ENCODE peak calls at places on chromosomes 12 and 14, in five cellular contexts. One of them, this sample, is unnamed.

GRCh38 chr14:21978184-21978998 is 304.8 kb upstream of the OR4E1 start:
- DNase-seq in psoas muscle: peak
- DNase-seq in stimulated activated CD4-positive, alpha-beta T cell treated with anti-CD3 and anti-CD28 coated beads, Interleukin-12 subunit alpha, Interleukin-12 subunit beta, amount 100 ng/mL, for 24 hours: no peak
- DNase-seq in CD8-positive, alpha-beta T cell: peak
- DNase-seq in HEK293T: peak
- DNase-seq in this sample: peak

GRCh38 chr14:56271988-56272387 is 153.8 kb downstream of the PELI2 start:
- DNase-seq in psoas muscle: no peak
- DNase-seq in stimulated activated CD4-positive, alpha-beta T cell treated with anti-CD3 and anti-CD28 coated beads, Interleukin-12 subunit alpha, Interleukin-12 subunit beta, amount 100 ng/mL, for 24 hours: no peak
- DNase-seq in CD8-positive, alpha-beta T cell: no peak
- DNase-seq in HEK293T: no peak
- DNase-seq in this sample: no peak

GRCh38 chr14:104287301-104288009 is 149.1 kb downstream of the KIF26A start:
- DNase-seq in psoas muscle: peak
- DNase-seq in stimulated activated CD4-positive, alpha-beta T cell treated with anti-CD3 and anti-CD28 coated beads, Interleukin-12 subunit alpha, Interleukin-12 subunit beta, amount 100 ng/mL, for 24 hours: no peak
- DNase-seq in CD8-positive, alpha-beta T cell: no peak
- DNase-seq in HEK293T: no peak
- DNase-seq in this sample: no peak

GRCh38 chr14:96138241-96138640 is 66.4 kb upstream of the BDKRB2 start:
- DNase-seq in psoas muscle: no peak
- DNase-seq in stimulated activated CD4-positive, alpha-beta T cell treated with anti-CD3 and anti-CD28 coated beads, Interleukin-12 subunit alpha, Interleukin-12 subunit beta, amount 100 ng/mL, for 24 hours: no peak
- DNase-seq in CD8-positive, alpha-beta T cell: no peak
- DNase-seq in HEK293T: no peak
- DNase-seq in this sample: no peak

GRCh38 chr12:31496257-31496656 is 94.7 kb downstream of the DENND5B start:
- DNase-seq in psoas muscle: no peak
- DNase-seq in stimulated activated CD4-positive, alpha-beta T cell treated with anti-CD3 and anti-CD28 coated beads, Interleukin-12 subunit alpha, Interleukin-12 subunit beta, amount 100 ng/mL, for 24 hours: no peak
- DNase-seq in CD8-positive, alpha-beta T cell: no peak
- DNase-seq in HEK293T: no peak
- DNase-seq in this sample: no peak

GRCh38 chr14:36426113-36426512 is 93.9 kb downstream of the NKX2-1 start:
- DNase-seq in psoas muscle: no peak
- DNase-seq in stimulated activated CD4-positive, alpha-beta T cell treated with anti-CD3 and anti-CD28 coated beads, Interleukin-12 subunit alpha, Interleukin-12 subunit beta, amount 100 ng/mL, for 24 hours: no peak
- DNase-seq in CD8-positive, alpha-beta T cell: no peak
- DNase-seq in HEK293T: no peak
- DNase-seq in this sample: no peak

GRCh38 chr12:58313091-58313855 is 371.9 kb downstream of the ATP23 start:
- DNase-seq in psoas muscle: no peak
- DNase-seq in stimulated activated CD4-positive, alpha-beta T cell treated with anti-CD3 and anti-CD28 coated beads, Interleukin-12 subunit alpha, Interleukin-12 subunit beta, amount 100 ng/mL, for 24 hours: no peak
- DNase-seq in CD8-positive, alpha-beta T cell: no peak
- DNase-seq in HEK293T: no peak
- DNase-seq in this sample: no peak

GRCh38 chr12:65536876-65537661 is 258.6 kb downstream of the MSRB3 start:
- DNase-seq in psoas muscle: no peak
- DNase-seq in stimulated activated CD4-positive, alpha-beta T cell treated with anti-CD3 and anti-CD28 coated beads, Interleukin-12 subunit alpha, Interleukin-12 subunit beta, amount 100 ng/mL, for 24 hours: no peak
- DNase-seq in CD8-positive, alpha-beta T cell: no peak
- DNase-seq in HEK293T: no peak
- DNase-seq in this sample: no peak

GRCh38 chr12:19186722-19187661 is 57.5 kb downstream of the PLEKHA5 start:
- DNase-seq in psoas muscle: no peak
- DNase-seq in stimulated activated CD4-positive, alpha-beta T cell treated with anti-CD3 and anti-CD28 coated beads, Interleukin-12 subunit alpha, Interleukin-12 subunit beta, amount 100 ng/mL, for 24 hours: no peak
- DNase-seq in CD8-positive, alpha-beta T cell: no peak
- DNase-seq in HEK293T: peak
- DNase-seq in this sample: no peak

GRCh38 chr14:101509730-101510371 is 51.4 kb upstream of the DIO3 start:
- DNase-seq in psoas muscle: no peak
- DNase-seq in stimulated activated CD4-positive, alpha-beta T cell treated with anti-CD3 and anti-CD28 coated beads, Interleukin-12 subunit alpha, Interleukin-12 subunit beta, amount 100 ng/mL, for 24 hours: no peak
- DNase-seq in CD8-positive, alpha-beta T cell: no peak
- DNase-seq in HEK293T: no peak
- DNase-seq in this sample: no peak

GRCh38 chr12:34289431-34290190 is 267.3 kb downstream of the ALG10 start:
- DNase-seq in psoas muscle: no peak
- DNase-seq in stimulated activated CD4-positive, alpha-beta T cell treated with anti-CD3 and anti-CD28 coated beads, Interleukin-12 subunit alpha, Interleukin-12 subunit beta, amount 100 ng/mL, for 24 hours: no peak
- DNase-seq in CD8-positive, alpha-beta T cell: no peak
- DNase-seq in HEK293T: no peak
- DNase-seq in this sample: peak

GRCh38 chr12:109734219-109735000 is 20.8 kb downstream of the FAM222A start:
- DNase-seq in psoas muscle: peak
- DNase-seq in stimulated activated CD4-positive, alpha-beta T cell treated with anti-CD3 and anti-CD28 coated beads, Interleukin-12 subunit alpha, Interleukin-12 subunit beta, amount 100 ng/mL, for 24 hours: no peak
- DNase-seq in CD8-positive, alpha-beta T cell: no peak
- DNase-seq in HEK293T: no peak
- DNase-seq in this sample: peak

GRCh38 chr12:56258820-56259183 is 618 bp upstream of the ANKRD52 start:
- DNase-seq in psoas muscle: no peak
- DNase-seq in stimulated activated CD4-positive, alpha-beta T cell treated with anti-CD3 and anti-CD28 coated beads, Interleukin-12 subunit alpha, Interleukin-12 subunit beta, amount 100 ng/mL, for 24 hours: no peak
- DNase-seq in CD8-positive, alpha-beta T cell: no peak
- DNase-seq in HEK293T: no peak
- DNase-seq in this sample: no peak

GRCh38 chr12:19201653-19202052 is 72.1 kb downstream of the PLEKHA5 start:
- DNase-seq in psoas muscle: no peak
- DNase-seq in stimulated activated CD4-positive, alpha-beta T cell treated with anti-CD3 and anti-CD28 coated beads, Interleukin-12 subunit alpha, Interleukin-12 subunit beta, amount 100 ng/mL, for 24 hours: no peak
- DNase-seq in CD8-positive, alpha-beta T cell: no peak
- DNase-seq in HEK293T: no peak
- DNase-seq in this sample: no peak

GRCh38 chr14:101966742-101967141 is 2.4 kb downstream of the DYNC1H1 start:
- DNase-seq in psoas muscle: no peak
- DNase-seq in stimulated activated CD4-positive, alpha-beta T cell treated with anti-CD3 and anti-CD28 coated beads, Interleukin-12 subunit alpha, Interleukin-12 subunit beta, amount 100 ng/mL, for 24 hours: no peak
- DNase-seq in CD8-positive, alpha-beta T cell: no peak
- DNase-seq in HEK293T: no peak
- DNase-seq in this sample: no peak

GRCh38 chr14:88660056-88660455 is 97.2 kb downstream of the ZC3H14 start:
- DNase-seq in psoas muscle: no peak
- DNase-seq in stimulated activated CD4-positive, alpha-beta T cell treated with anti-CD3 and anti-CD28 coated beads, Interleukin-12 subunit alpha, Interleukin-12 subunit beta, amount 100 ng/mL, for 24 hours: no peak
- DNase-seq in CD8-positive, alpha-beta T cell: no peak
- DNase-seq in HEK293T: no peak
- DNase-seq in this sample: no peak

GRCh38 chr14:66094001-66094727 is 392.0 kb upstream of the CCDC196 start:
- DNase-seq in psoas muscle: no peak
- DNase-seq in stimulated activated CD4-positive, alpha-beta T cell treated with anti-CD3 and anti-CD28 coated beads, Interleukin-12 subunit alpha, Interleukin-12 subunit beta, amount 100 ng/mL, for 24 hours: no peak
- DNase-seq in CD8-positive, alpha-beta T cell: no peak
- DNase-seq in HEK293T: no peak
- DNase-seq in this sample: no peak

GRCh38 chr14:100903672-100904185 is at the start of gene RTL1:
- DNase-seq in psoas muscle: no peak
- DNase-seq in stimulated activated CD4-positive, alpha-beta T cell treated with anti-CD3 and anti-CD28 coated beads, Interleukin-12 subunit alpha, Interleukin-12 subunit beta, amount 100 ng/mL, for 24 hours: no peak
- DNase-seq in CD8-positive, alpha-beta T cell: no peak
- DNase-seq in HEK293T: no peak
- DNase-seq in this sample: no peak

GRCh38 chr12:116143883-116144266 is 133.6 kb downstream of the MED13L start:
- DNase-seq in psoas muscle: no peak
- DNase-seq in stimulated activated CD4-positive, alpha-beta T cell treated with anti-CD3 and anti-CD28 coated beads, Interleukin-12 subunit alpha, Interleukin-12 subunit beta, amount 100 ng/mL, for 24 hours: no peak
- DNase-seq in CD8-positive, alpha-beta T cell: no peak
- DNase-seq in HEK293T: no peak
- DNase-seq in this sample: no peak

GRCh38 chr12:68613209-68613904 is 2.7 kb downstream of the RAP1B start:
- DNase-seq in psoas muscle: no peak
- DNase-seq in stimulated activated CD4-positive, alpha-beta T cell treated with anti-CD3 and anti-CD28 coated beads, Interleukin-12 subunit alpha, Interleukin-12 subunit beta, amount 100 ng/mL, for 24 hours: peak
- DNase-seq in CD8-positive, alpha-beta T cell: no peak
- DNase-seq in HEK293T: no peak
- DNase-seq in this sample: no peak

GRCh38 chr14:24311837-24312615 is 724 bp downstream of the LTB4R start:
- DNase-seq in psoas muscle: no peak
- DNase-seq in stimulated activated CD4-positive, alpha-beta T cell treated with anti-CD3 and anti-CD28 coated beads, Interleukin-12 subunit alpha, Interleukin-12 subunit beta, amount 100 ng/mL, for 24 hours: no peak
- DNase-seq in CD8-positive, alpha-beta T cell: no peak
- DNase-seq in HEK293T: no peak
- DNase-seq in this sample: no peak

GRCh38 chr12:57063991-57064725 is 14.2 kb upstream of the MYO1A start:
- DNase-seq in psoas muscle: no peak
- DNase-seq in stimulated activated CD4-positive, alpha-beta T cell treated with anti-CD3 and anti-CD28 coated beads, Interleukin-12 subunit alpha, Interleukin-12 subunit beta, amount 100 ng/mL, for 24 hours: peak
- DNase-seq in CD8-positive, alpha-beta T cell: no peak
- DNase-seq in HEK293T: no peak
- DNase-seq in this sample: no peak

GRCh38 chr12:123271182-123271491 is 519 bp downstream of the CDK2AP1 start:
- DNase-seq in psoas muscle: peak
- DNase-seq in stimulated activated CD4-positive, alpha-beta T cell treated with anti-CD3 and anti-CD28 coated beads, Interleukin-12 subunit alpha, Interleukin-12 subunit beta, amount 100 ng/mL, for 24 hours: peak
- DNase-seq in CD8-positive, alpha-beta T cell: peak
- DNase-seq in HEK293T: peak
- DNase-seq in this sample: no peak

GRCh38 chr14:22003471-22003870 is 329.9 kb upstream of the OR4E1 start:
- DNase-seq in psoas muscle: no peak
- DNase-seq in stimulated activated CD4-positive, alpha-beta T cell treated with anti-CD3 and anti-CD28 coated beads, Interleukin-12 subunit alpha, Interleukin-12 subunit beta, amount 100 ng/mL, for 24 hours: no peak
- DNase-seq in CD8-positive, alpha-beta T cell: no peak
- DNase-seq in HEK293T: no peak
- DNase-seq in this sample: no peak

GRCh38 chr12:23767834-23768233 is 181.6 kb downstream of the SOX5 start:
- DNase-seq in psoas muscle: no peak
- DNase-seq in stimulated activated CD4-positive, alpha-beta T cell treated with anti-CD3 and anti-CD28 coated beads, Interleukin-12 subunit alpha, Interleukin-12 subunit beta, amount 100 ng/mL, for 24 hours: no peak
- DNase-seq in CD8-positive, alpha-beta T cell: no peak
- DNase-seq in HEK293T: no peak
- DNase-seq in this sample: no peak

GRCh38 chr14:25411933-25412757 is 362.2 kb upstream of the STXBP6 start:
- DNase-seq in psoas muscle: no peak
- DNase-seq in stimulated activated CD4-positive, alpha-beta T cell treated with anti-CD3 and anti-CD28 coated beads, Interleukin-12 subunit alpha, Interleukin-12 subunit beta, amount 100 ng/mL, for 24 hours: no peak
- DNase-seq in CD8-positive, alpha-beta T cell: no peak
- DNase-seq in HEK293T: peak
- DNase-seq in this sample: peak